ENCODE peak calls at places on chromosome 7, in four cellular contexts. C is body of pancreas, I is lung, Z is astrocyte of the spinal cord. Q is an unnamed sample.

GRCh38 chr7:157032644-157033482 is 22.4 kb upstream of the MNX1 start:
- DNase-seq in C (no peak), I (no peak), Z (no peak), Q (no peak)

GRCh38 chr7:51660516-51660915 is 343.9 kb upstream of the COBL start:
- DNase-seq in C (no peak), I (no peak), Z (no peak), Q (no peak)

GRCh38 chr7:29230871-29231345 is 36.3 kb downstream of the CHN2 start:
- DNase-seq in C (peak), I (no peak), Z (no peak), Q (no peak)

GRCh38 chr7:100556541-100556940 is 17.2 kb downstream of the SAP25 start:
- DNase-seq in C (no peak), I (no peak), Z (peak), Q (peak)

GRCh38 chr7:128410092-128410665 is 397 bp upstream of the IMPDH1 start:
- DNase-seq in C (peak), I (peak), Z (peak), Q (peak)

GRCh38 chr7:142885311-142886230 is at the start of gene TRPV6:
- DNase-seq in C (peak), I (peak), Z (no peak), Q (no peak)

GRCh38 chr7:52973126-52973525 is 62.3 kb upstream of the POM121L12 start:
- DNase-seq in C (no peak), I (no peak), Z (no peak), Q (no peak)

GRCh38 chr7:26718063-26718462 is 146.3 kb downstream of the SKAP2 start:
- DNase-seq in C (no peak), I (no peak), Z (no peak), Q (no peak)

GRCh38 chr7:157474685-157475084 is 137.9 kb downstream of the DNAJB6 start:
- DNase-seq in C (no peak), I (no peak), Z (no peak), Q (no peak)

GRCh38 chr7:30049173-30049572 is 21.0 kb downstream of the PLEKHA8 start:
- DNase-seq in C (no peak), I (no peak), Z (no peak), Q (no peak)

GRCh38 chr7:135672560-135673359 is 10.4 kb downstream of the STMP1 start:
- DNase-seq in C (peak), I (no peak), Z (peak), Q (no peak)

GRCh38 chr7:1548944-1549343 is 7.1 kb downstream of the TMEM184A start:
- DNase-seq in C (no peak), I (no peak), Z (no peak), Q (no peak)

GRCh38 chr7:128359336-128359735 is 2.2 kb downstream of the PRRT4 start:
- DNase-seq in C (no peak), I (no peak), Z (no peak), Q (no peak)

GRCh38 chr7:103988468-103989199 is 824 bp downstream of the RELN start:
- DNase-seq in C (no peak), I (no peak), Z (peak), Q (no peak)

GRCh38 chr7:48182736-48183369 is 11.6 kb downstream of the ABCA13 start:
- DNase-seq in C (no peak), I (no peak), Z (peak), Q (peak)

GRCh38 chr7:80908360-80908797 is 10.5 kb downstream of the SEMA3C start:
- DNase-seq in C (no peak), I (no peak), Z (no peak), Q (no peak)

GRCh38 chr7:88401009-88401623 is 94.4 kb upstream of the STEAP4 start:
- DNase-seq in C (no peak), I (no peak), Z (no peak), Q (no peak)

GRCh38 chr7:22549667-22550513 is 49.9 kb upstream of the STEAP1B start:
- DNase-seq in C (peak), I (no peak), Z (peak), Q (no peak)

GRCh38 chr7:158957921-158958471 is 101.6 kb downstream of the DYNC2I1 start:
- DNase-seq in C (peak), I (peak), Z (no peak), Q (no peak)

GRCh38 chr7:82395147-82395546 is 48.4 kb downstream of the CACNA2D1 start:
- DNase-seq in C (no peak), I (no peak), Z (no peak), Q (no peak)

GRCh38 chr7:99679032-99679399 is 780 bp downstream of the CYP3A5 start:
- DNase-seq in C (peak), I (no peak), Z (no peak), Q (no peak)

GRCh38 chr7:143431109-143431508 is 12.1 kb upstream of the TAS2R60 start:
- DNase-seq in C (no peak), I (no peak), Z (no peak), Q (no peak)

GRCh38 chr7:106061301-106061979 is 50.7 kb downstream of the SYPL1 start:
- DNase-seq in C (no peak), I (no peak), Z (no peak), Q (no peak)

GRCh38 chr7:36448781-36449379 is 59.2 kb downstream of the ANLN start:
- DNase-seq in C (no peak), I (no peak), Z (peak), Q (peak)

GRCh38 chr7:55129409-55130078 is 110.7 kb downstream of the EGFR start:
- DNase-seq in C (no peak), I (no peak), Z (peak), Q (no peak)

GRCh38 chr7:114081606-114082425 is 163.0 kb upstream of the PPP1R3A start:
- DNase-seq in C (peak), I (no peak), Z (peak), Q (peak)

GRCh38 chr7:82443044-82443800 is at the start of gene CACNA2D1:
- DNase-seq in C (peak), I (peak), Z (peak), Q (no peak)

GRCh38 chr7:148110097-148110868 is 480.3 kb upstream of the C7orf33 start:
- DNase-seq in C (peak), I (no peak), Z (no peak), Q (no peak)

GRCh38 chr7:157014635-157015555 is 4.4 kb upstream of the MNX1 start:
- DNase-seq in C (no peak), I (no peak), Z (no peak), Q (no peak)

GRCh38 chr7:84801396-84801795 is 385.5 kb downstream of the SEMA3D start:
- DNase-seq in C (no peak), I (no peak), Z (no peak), Q (no peak)

GRCh38 chr7:57437581-57437980 is 12.4 kb upstream of the ZNF716 start:
- DNase-seq in C (no peak), I (peak), Z (no peak), Q (no peak)

GRCh38 chr7:139828880-139829653 is at the start of gene TBXAS1:
- DNase-seq in C (peak), I (peak), Z (no peak), Q (no peak)

GRCh38 chr7:138712652-138713051 is 11.5 kb upstream of the SVOPL start:
- DNase-seq in C (no peak), I (no peak), Z (no peak), Q (no peak)

GRCh38 chr7:16954326-16954725 is 72.5 kb upstream of the AGR3 start:
- DNase-seq in C (no peak), I (no peak), Z (no peak), Q (no peak)

GRCh38 chr7:16951483-16952080 is 69.8 kb upstream of the AGR3 start:
- DNase-seq in C (no peak), I (no peak), Z (peak), Q (no peak)
- H3K4me3 ChIP-seq in C (no peak), I (no peak), Z (no peak), Q (no peak)

GRCh38 chr7:79352323-79352722 is 101.1 kb downstream of the MAGI2 start:
- DNase-seq in C (no peak), I (no peak), Z (no peak), Q (no peak)
- TF ChIP-seq CTCF in C (no peak), I (no peak), Z (no peak), Q (no peak)

GRCh38 chr7:117322741-117323584 is at the start of gene WNT2:
- DNase-seq in C (no peak), I (no peak), Z (peak), Q (no peak)
- H3K4me3 ChIP-seq in C (peak), I (peak), Z (peak), Q (peak)

GRCh38 chr7:5625938-5626337 is 155.5 kb downstream of the RNF216 start:
- DNase-seq in C (no peak), I (no peak), Z (peak), Q (peak)
- TF ChIP-seq CTCF in C (no peak), I (no peak), Z (peak), Q (peak)

GRCh38 chr7:74579800-74580685 is 77.5 kb upstream of the GTF2I start:
- DNase-seq in C (peak), I (peak), Z (no peak), Q (no peak)
- H3K4me3 ChIP-seq in C (no peak), I (no peak), Z (no peak), Q (no peak)

GRCh38 chr7:110130669-110131068 is 960.3 kb upstream of the LRRN3 start:
- DNase-seq in C (no peak), I (no peak), Z (peak), Q (no peak)
- TF ChIP-seq CTCF in C (no peak), I (no peak), Z (peak), Q (no peak)

GRCh38 chr7:44048031-44048795 is 3.7 kb downstream of the DBNL start:
- DNase-seq in C (no peak), I (no peak), Z (no peak), Q (no peak)

GRCh38 chr7:44045226-44046014 is 918 bp downstream of the DBNL start:
- DNase-seq in C (no peak), I (no peak), Z (no peak), Q (no peak)

GRCh38 chr7:44044315-44045225 is at the start of gene DBNL:
- DNase-seq in C (peak), I (peak), Z (peak), Q (peak)

GRCh38 chr7:44043902-44044301 is 600 bp upstream of the DBNL start:
- DNase-seq in C (no peak), I (no peak), Z (no peak), Q (no peak)

GRCh38 chr7:44046321-44047061 is 2.0 kb downstream of the DBNL start:
- DNase-seq in C (no peak), I (no peak), Z (no peak), Q (no peak)
- H3K4me3 ChIP-seq in C (no peak), I (no peak), Z (no peak), Q (no peak)

Q was measured in AG09309.